ENCODE peak calls at places on chromosomes 13 and 19, in ten cellular contexts. E, H, X, Y, S, R, K, V, L and U are unnamed samples.

GRCh38 chr13:39818953-39819352 is 163.5 kb downstream of the COG6 start:
- DNase-seq in E (no peak), H (no peak), X (no peak), Y (no peak), S (no peak), R (no peak), K (peak; percentile 4), V (no peak), L (peak; percentile 82), U (no peak)

GRCh38 chr19:49533551-49534488 is 6.0 kb downstream of the RCN3 start:
- DNase-seq in E (peak; percentile 59), H (peak; percentile 77), X (peak; percentile 84), Y (peak; percentile 81), S (peak; percentile 87), R (no peak), K (peak; percentile 83), V (peak; percentile 43), L (peak; percentile 35), U (peak; percentile 82)

GRCh38 chr19:55188620-55189019 is 8.5 kb upstream of the SYT5 start:
- DNase-seq in E (no peak), H (no peak), X (no peak), Y (no peak), S (no peak), R (no peak), K (no peak), V (no peak), L (no peak), U (no peak)

GRCh38 chr19:6087074-6087506 is 23.2 kb downstream of the RFX2 start:
- DNase-seq in E (no peak), H (no peak), X (no peak), Y (no peak), S (peak; percentile 37), R (peak; percentile 74), K (no peak), V (no peak), L (no peak), U (peak; percentile 71)

GRCh38 chr19:8340341-8341096 is 2.5 kb downstream of the KANK3 start:
- DNase-seq in E (no peak), H (no peak), X (no peak), Y (peak; percentile 76), S (no peak), R (no peak), K (no peak), V (no peak), L (no peak), U (no peak)

GRCh38 chr19:41545547-41545946 is 30.4 kb upstream of the CEACAM21 start:
- DNase-seq in E (no peak), H (no peak), X (no peak), Y (no peak), S (no peak), R (peak; percentile 64), K (no peak), V (no peak), L (no peak), U (no peak)

GRCh38 chr19:12872941-12873890 is 8.0 kb downstream of the DNASE2 start:
- DNase-seq in E (peak; percentile 47), H (no peak), X (no peak), Y (no peak), S (peak; percentile 60), R (no peak), K (peak; percentile 81), V (no peak), L (peak; percentile 61), U (peak; percentile 49)

GRCh38 chr19:50272263-50272897 is 56.8 kb downstream of the KCNC3 start:
- DNase-seq in E (no peak), H (no peak), X (no peak), Y (no peak), S (no peak), R (no peak), K (no peak), V (no peak), L (no peak), U (no peak)

GRCh38 chr13:24865158-24865557 is 101.2 kb downstream of the RNF17 start:
- DNase-seq in E (no peak), H (no peak), X (no peak), Y (no peak), S (no peak), R (peak; percentile 1), K (no peak), V (peak; percentile 27), L (peak; percentile 18), U (peak; percentile 21)

GRCh38 chr19:2799273-2800020 is 14.1 kb downstream of the THOP1 start:
- DNase-seq in E (no peak), H (no peak), X (no peak), Y (no peak), S (no peak), R (no peak), K (no peak), V (no peak), L (no peak), U (no peak)

GRCh38 chr13:59710995-59711701 is 452.6 kb downstream of the DIAPH3 start:
- DNase-seq in E (no peak), H (no peak), X (no peak), Y (no peak), S (no peak), R (no peak), K (no peak), V (no peak), L (no peak), U (no peak)

GRCh38 chr19:38303517-38304351 is at the start of gene C19orf33:
- DNase-seq in E (no peak), H (no peak), X (no peak), Y (peak; percentile 32), S (no peak), R (no peak), K (peak; percentile 95), V (no peak), L (no peak), U (no peak)

GRCh38 chr19:17089238-17089637 is 13.7 kb downstream of the MYO9B start:
- DNase-seq in E (no peak), H (no peak), X (peak; percentile 79), Y (no peak), S (no peak), R (no peak), K (no peak), V (no peak), L (no peak), U (no peak)

GRCh38 chr13:98202026-98202425 is 25.0 kb upstream of the RNF113B start:
- DNase-seq in E (no peak), H (no peak), X (no peak), Y (no peak), S (no peak), R (no peak), K (no peak), V (no peak), L (no peak), U (peak; percentile 56)

GRCh38 chr19:31338069-31338767 is 11.0 kb downstream of the TSHZ3 start:
- DNase-seq in E (peak; percentile 52), H (no peak), X (peak; percentile 79), Y (peak; percentile 58), S (no peak), R (peak; percentile 58), K (no peak), V (no peak), L (peak; percentile 78), U (peak; percentile 45)